ENCODE peak calls at places on chromosomes 13 and 19, in nine cellular contexts. One of them, this sample, is unnamed.

GRCh38 chr13:44843403-44843802 is 145.9 kb downstream of the NUFIP1 start:
- DNase-seq in AG10803: peak
- DNase-seq in CD8-positive, alpha-beta T cell: no peak
- DNase-seq in mesendoderm: no peak
- DNase-seq in IMR-90: peak
- DNase-seq in cardiac muscle cell: peak
- DNase-seq in left ventricle myocardium inferior: no peak
- DNase-seq in astrocyte: peak
- DNase-seq in CD8-positive, alpha-beta memory T cell: no peak
- DNase-seq in this sample: no peak

GRCh38 chr13:47831265-47831664 is 169.8 kb downstream of the SUCLA2 start:
- DNase-seq in AG10803: peak
- DNase-seq in CD8-positive, alpha-beta T cell: no peak
- DNase-seq in mesendoderm: no peak
- DNase-seq in IMR-90: peak
- DNase-seq in cardiac muscle cell: peak
- DNase-seq in left ventricle myocardium inferior: no peak
- DNase-seq in astrocyte: no peak
- DNase-seq in CD8-positive, alpha-beta memory T cell: no peak
- DNase-seq in this sample: no peak

GRCh38 chr13:39765801-39766463 is 110.5 kb downstream of the COG6 start:
- DNase-seq in AG10803: peak
- DNase-seq in CD8-positive, alpha-beta T cell: no peak
- DNase-seq in mesendoderm: peak
- DNase-seq in IMR-90: no peak
- DNase-seq in cardiac muscle cell: peak
- DNase-seq in left ventricle myocardium inferior: peak
- DNase-seq in astrocyte: peak
- DNase-seq in CD8-positive, alpha-beta memory T cell: no peak
- DNase-seq in this sample: no peak

GRCh38 chr19:53981408-53981998 is 9.9 kb upstream of the CACNG6 start:
- DNase-seq in AG10803: no peak
- DNase-seq in CD8-positive, alpha-beta T cell: no peak
- DNase-seq in mesendoderm: peak
- DNase-seq in IMR-90: no peak
- DNase-seq in cardiac muscle cell: no peak
- DNase-seq in left ventricle myocardium inferior: no peak
- DNase-seq in astrocyte: no peak
- DNase-seq in CD8-positive, alpha-beta memory T cell: no peak
- DNase-seq in this sample: no peak

GRCh38 chr13:98451676-98452105 is 125.2 kb downstream of the STK24 start:
- DNase-seq in AG10803: peak
- DNase-seq in CD8-positive, alpha-beta T cell: no peak
- DNase-seq in mesendoderm: no peak
- DNase-seq in IMR-90: peak
- DNase-seq in cardiac muscle cell: peak
- DNase-seq in left ventricle myocardium inferior: peak
- DNase-seq in astrocyte: peak
- DNase-seq in CD8-positive, alpha-beta memory T cell: no peak
- DNase-seq in this sample: no peak

GRCh38 chr19:5826531-5827341 is 12.8 kb downstream of the FUT6 start:
- DNase-seq in AG10803: peak
- DNase-seq in CD8-positive, alpha-beta T cell: no peak
- DNase-seq in mesendoderm: peak
- DNase-seq in IMR-90: no peak
- DNase-seq in cardiac muscle cell: peak
- DNase-seq in left ventricle myocardium inferior: peak
- DNase-seq in astrocyte: no peak
- DNase-seq in CD8-positive, alpha-beta memory T cell: peak
- DNase-seq in this sample: peak

GRCh38 chr13:112931028-112931934 is 37.7 kb upstream of the MCF2L start:
- DNase-seq in AG10803: peak
- DNase-seq in CD8-positive, alpha-beta T cell: no peak
- DNase-seq in mesendoderm: peak
- DNase-seq in IMR-90: peak
- DNase-seq in cardiac muscle cell: peak
- DNase-seq in left ventricle myocardium inferior: no peak
- DNase-seq in astrocyte: peak
- DNase-seq in CD8-positive, alpha-beta memory T cell: no peak
- DNase-seq in this sample: no peak

GRCh38 chr19:400976-401835 is 7.7 kb downstream of the C2CD4C start:
- DNase-seq in AG10803: no peak
- DNase-seq in CD8-positive, alpha-beta T cell: no peak
- DNase-seq in mesendoderm: no peak
- DNase-seq in IMR-90: no peak
- DNase-seq in cardiac muscle cell: no peak
- DNase-seq in left ventricle myocardium inferior: no peak
- DNase-seq in astrocyte: no peak
- DNase-seq in CD8-positive, alpha-beta memory T cell: peak
- DNase-seq in this sample: no peak

GRCh38 chr19:8451885-8452284 is 7.1 kb downstream of the HNRNPM start:
- DNase-seq in AG10803: peak
- DNase-seq in CD8-positive, alpha-beta T cell: peak
- DNase-seq in mesendoderm: peak
- DNase-seq in IMR-90: peak
- DNase-seq in cardiac muscle cell: peak
- DNase-seq in left ventricle myocardium inferior: no peak
- DNase-seq in astrocyte: peak
- DNase-seq in CD8-positive, alpha-beta memory T cell: no peak
- DNase-seq in this sample: no peak

GRCh38 chr19:35048911-35049411 is 7.4 kb downstream of the HPN start:
- DNase-seq in AG10803: no peak
- DNase-seq in CD8-positive, alpha-beta T cell: no peak
- DNase-seq in mesendoderm: no peak
- DNase-seq in IMR-90: no peak
- DNase-seq in cardiac muscle cell: no peak
- DNase-seq in left ventricle myocardium inferior: peak
- DNase-seq in astrocyte: no peak
- DNase-seq in CD8-positive, alpha-beta memory T cell: no peak
- DNase-seq in this sample: no peak

GRCh38 chr19:18379803-18380747 is 5.9 kb upstream of the GDF15 start:
- DNase-seq in AG10803: peak
- DNase-seq in CD8-positive, alpha-beta T cell: no peak
- DNase-seq in mesendoderm: peak
- DNase-seq in IMR-90: peak
- DNase-seq in cardiac muscle cell: peak
- DNase-seq in left ventricle myocardium inferior: peak
- DNase-seq in astrocyte: peak
- DNase-seq in CD8-positive, alpha-beta memory T cell: no peak
- DNase-seq in this sample: no peak

GRCh38 chr13:109940637-109941036 is 154.3 kb upstream of the IRS2 start:
- DNase-seq in AG10803: no peak
- DNase-seq in CD8-positive, alpha-beta T cell: no peak
- DNase-seq in mesendoderm: no peak
- DNase-seq in IMR-90: no peak
- DNase-seq in cardiac muscle cell: no peak
- DNase-seq in left ventricle myocardium inferior: no peak
- DNase-seq in astrocyte: no peak
- DNase-seq in CD8-positive, alpha-beta memory T cell: no peak
- DNase-seq in this sample: no peak

GRCh38 chr19:49997709-49998108 is 27.5 kb downstream of the VRK3 start:
- DNase-seq in AG10803: peak
- DNase-seq in CD8-positive, alpha-beta T cell: no peak
- DNase-seq in mesendoderm: peak
- DNase-seq in IMR-90: peak
- DNase-seq in cardiac muscle cell: peak
- DNase-seq in left ventricle myocardium inferior: no peak
- DNase-seq in astrocyte: no peak
- DNase-seq in CD8-positive, alpha-beta memory T cell: no peak
- DNase-seq in this sample: peak

DNA sequence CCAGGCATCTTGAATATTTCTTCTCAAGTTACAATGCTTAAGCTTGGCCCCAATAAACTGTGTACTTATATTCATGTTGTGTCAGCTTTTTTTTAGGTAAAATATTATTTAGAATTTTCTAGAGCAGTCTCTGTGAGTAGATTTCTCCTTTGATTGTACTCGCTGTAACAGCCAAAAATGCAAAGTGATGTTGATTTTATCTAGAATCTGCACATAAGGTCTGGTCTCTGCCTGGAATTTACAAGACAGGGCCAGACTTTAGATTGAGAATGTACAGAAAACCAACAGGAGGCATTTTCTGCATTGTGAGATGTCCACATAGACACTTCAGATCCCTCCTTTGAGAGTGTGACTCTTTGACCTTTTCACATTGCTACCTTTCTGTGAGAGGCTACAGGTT is 43.1 kb upstream of the ZNF681 start:
- DNase-seq in AG10803: no peak
- DNase-seq in CD8-positive, alpha-beta T cell: no peak
- DNase-seq in mesendoderm: no peak
- DNase-seq in IMR-90: no peak
- DNase-seq in cardiac muscle cell: no peak
- DNase-seq in left ventricle myocardium inferior: no peak
- DNase-seq in astrocyte: no peak
- DNase-seq in CD8-positive, alpha-beta memory T cell: no peak
- DNase-seq in this sample: no peak
- H3K4me3 ChIP-seq in AG10803: no peak
- H3K4me3 ChIP-seq in CD8-positive, alpha-beta T cell: peak
- H3K4me3 ChIP-seq in mesendoderm: no peak
- H3K4me3 ChIP-seq in IMR-90: no peak
- H3K4me3 ChIP-seq in cardiac muscle cell: no peak
- H3K4me3 ChIP-seq in left ventricle myocardium inferior: no peak
- H3K4me3 ChIP-seq in astrocyte: no peak
- H3K4me3 ChIP-seq in CD8-positive, alpha-beta memory T cell: no peak
- H3K4me3 ChIP-seq in this sample: no peak

DNA sequence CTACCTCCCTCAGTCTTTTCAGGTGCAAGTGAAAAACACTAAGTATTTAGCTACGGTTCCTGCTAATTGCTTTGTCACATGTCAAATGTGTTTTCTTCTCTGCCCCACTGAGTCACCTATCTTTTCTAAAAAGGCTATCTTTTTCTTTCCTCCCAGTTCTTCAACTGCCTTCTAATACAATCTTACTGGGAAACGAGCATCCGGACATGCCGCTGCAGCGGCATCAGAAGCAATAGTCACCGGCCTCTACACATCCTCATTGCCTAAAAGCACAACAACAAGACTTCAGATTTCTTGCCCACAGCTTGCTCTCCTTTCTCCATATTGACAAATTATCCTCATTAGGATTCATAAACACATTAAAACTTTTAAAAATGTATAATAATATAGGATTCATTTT is 1.2 kb downstream of the PCDH9 start:
- DNase-seq in AG10803: no peak
- DNase-seq in CD8-positive, alpha-beta T cell: no peak
- DNase-seq in mesendoderm: no peak
- DNase-seq in IMR-90: peak
- DNase-seq in cardiac muscle cell: peak
- DNase-seq in left ventricle myocardium inferior: no peak
- DNase-seq in astrocyte: peak
- DNase-seq in CD8-positive, alpha-beta memory T cell: no peak
- DNase-seq in this sample: no peak
- H3K4me3 ChIP-seq in AG10803: peak
- H3K4me3 ChIP-seq in CD8-positive, alpha-beta T cell: no peak
- H3K4me3 ChIP-seq in mesendoderm: no peak
- H3K4me3 ChIP-seq in IMR-90: peak
- H3K4me3 ChIP-seq in cardiac muscle cell: peak
- H3K4me3 ChIP-seq in left ventricle myocardium inferior: peak
- H3K4me3 ChIP-seq in astrocyte: peak
- H3K4me3 ChIP-seq in CD8-positive, alpha-beta memory T cell: no peak
- H3K4me3 ChIP-seq in this sample: no peak

GRCh38 chr19:31118292-31118925 is 230.8 kb downstream of the TSHZ3 start:
- DNase-seq in AG10803: no peak
- DNase-seq in CD8-positive, alpha-beta T cell: no peak
- DNase-seq in mesendoderm: peak
- DNase-seq in IMR-90: no peak
- DNase-seq in cardiac muscle cell: no peak
- DNase-seq in left ventricle myocardium inferior: peak
- DNase-seq in astrocyte: no peak
- DNase-seq in CD8-positive, alpha-beta memory T cell: no peak
- DNase-seq in this sample: peak
- H3K4me3 ChIP-seq in AG10803: no peak
- H3K4me3 ChIP-seq in CD8-positive, alpha-beta T cell: no peak
- H3K4me3 ChIP-seq in mesendoderm: no peak
- H3K4me3 ChIP-seq in IMR-90: no peak
- H3K4me3 ChIP-seq in cardiac muscle cell: no peak
- H3K4me3 ChIP-seq in left ventricle myocardium inferior: no peak
- H3K4me3 ChIP-seq in astrocyte: no peak
- H3K4me3 ChIP-seq in CD8-positive, alpha-beta memory T cell: no peak
- H3K4me3 ChIP-seq in this sample: no peak

GRCh38 chr19:39499932-39500331 is 1.2 kb downstream of the DLL3 start:
- DNase-seq in AG10803: no peak
- DNase-seq in CD8-positive, alpha-beta T cell: no peak
- DNase-seq in mesendoderm: no peak
- DNase-seq in IMR-90: no peak
- DNase-seq in cardiac muscle cell: no peak
- DNase-seq in left ventricle myocardium inferior: no peak
- DNase-seq in astrocyte: no peak
- DNase-seq in CD8-positive, alpha-beta memory T cell: no peak
- DNase-seq in this sample: no peak

GRCh38 chr19:39499082-39499642 is 415 bp downstream of the DLL3 start:
- DNase-seq in AG10803: no peak
- DNase-seq in CD8-positive, alpha-beta T cell: no peak
- DNase-seq in mesendoderm: peak
- DNase-seq in IMR-90: no peak
- DNase-seq in cardiac muscle cell: peak
- DNase-seq in left ventricle myocardium inferior: no peak
- DNase-seq in astrocyte: no peak
- DNase-seq in CD8-positive, alpha-beta memory T cell: no peak
- DNase-seq in this sample: no peak

GRCh38 chr19:39500543-39500942 is 1.8 kb downstream of the DLL3 start:
- DNase-seq in AG10803: no peak
- DNase-seq in CD8-positive, alpha-beta T cell: no peak
- DNase-seq in mesendoderm: no peak
- DNase-seq in IMR-90: no peak
- DNase-seq in cardiac muscle cell: no peak
- DNase-seq in left ventricle myocardium inferior: no peak
- DNase-seq in astrocyte: no peak
- DNase-seq in CD8-positive, alpha-beta memory T cell: no peak
- DNase-seq in this sample: no peak

GRCh38 chr19:39497850-39498261 is 891 bp upstream of the DLL3 start:
- DNase-seq in AG10803: no peak
- DNase-seq in CD8-positive, alpha-beta T cell: no peak
- DNase-seq in mesendoderm: peak
- DNase-seq in IMR-90: peak
- DNase-seq in cardiac muscle cell: peak
- DNase-seq in left ventricle myocardium inferior: no peak
- DNase-seq in astrocyte: peak
- DNase-seq in CD8-positive, alpha-beta memory T cell: no peak
- DNase-seq in this sample: no peak

DNA sequence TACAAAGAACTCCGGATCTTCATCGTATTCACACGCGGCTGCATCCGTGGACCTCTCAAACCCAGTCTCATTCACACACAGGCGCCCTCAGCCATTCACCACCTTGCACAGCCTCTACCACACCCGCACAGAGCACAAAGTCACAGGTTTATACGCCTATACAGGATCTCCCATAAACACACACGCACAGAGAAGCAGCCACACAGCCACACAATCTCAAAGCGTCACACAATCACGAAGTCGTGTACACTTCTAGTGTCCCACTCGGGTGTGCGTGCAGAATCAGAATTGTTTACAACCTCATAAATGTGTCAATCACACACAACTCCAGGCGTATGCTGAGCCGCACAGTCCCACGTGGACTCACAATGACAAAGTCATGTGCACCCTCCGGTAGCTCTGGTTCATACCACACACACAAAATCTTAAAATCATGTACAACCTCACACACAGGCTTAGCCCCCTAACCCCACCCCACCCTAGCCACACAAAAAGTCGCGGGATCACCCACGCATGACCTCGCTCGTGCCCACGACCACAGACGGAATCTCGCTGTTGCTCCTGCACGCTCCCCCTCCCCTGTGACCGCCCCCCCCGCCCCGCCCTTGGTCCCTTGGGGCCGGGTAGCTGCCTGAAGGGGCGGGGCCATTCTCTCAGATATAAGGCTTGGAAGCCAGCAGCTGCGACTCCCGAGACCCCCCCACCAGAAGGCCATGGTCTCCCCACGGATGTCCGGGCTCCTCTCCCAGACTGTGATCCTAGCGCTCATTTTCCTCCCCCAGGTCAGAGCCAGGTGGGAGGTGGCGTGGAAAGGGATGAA is at the start of gene DLL3:
- DNase-seq in AG10803: no peak
- DNase-seq in CD8-positive, alpha-beta T cell: no peak
- DNase-seq in mesendoderm: peak
- DNase-seq in IMR-90: peak
- DNase-seq in cardiac muscle cell: no peak
- DNase-seq in left ventricle myocardium inferior: no peak
- DNase-seq in astrocyte: no peak
- DNase-seq in CD8-positive, alpha-beta memory T cell: no peak
- DNase-seq in this sample: no peak
- H3K4me3 ChIP-seq in AG10803: peak
- H3K4me3 ChIP-seq in CD8-positive, alpha-beta T cell: no peak
- H3K4me3 ChIP-seq in mesendoderm: peak
- H3K4me3 ChIP-seq in IMR-90: peak
- H3K4me3 ChIP-seq in cardiac muscle cell: peak
- H3K4me3 ChIP-seq in left ventricle myocardium inferior: peak
- H3K4me3 ChIP-seq in astrocyte: peak
- H3K4me3 ChIP-seq in CD8-positive, alpha-beta memory T cell: peak
- H3K4me3 ChIP-seq in this sample: peak